ENCODE peak calls at places on chromosomes 12 and 14, in ten cellular contexts. One of them, this sample, is unnamed.

GRCh38 chr14:57987596-57988300 is 121.9 kb upstream of the SLC35F4 start:
- DNase-seq in HepG2: no peak
- DNase-seq in PC-9: no peak
- DNase-seq in stimulated activated CD4-positive, alpha-beta T cell treated with anti-CD3 and anti-CD28 coated beads, Interleukin-2, amount 100 ng/mL, for 48 hours: no peak
- DNase-seq in CD8-positive, alpha-beta T cell: no peak
- DNase-seq in cerebellar cortex: peak
- DNase-seq in H7: peak
- DNase-seq in activated CD8-positive, alpha-beta memory T cell treated with anti-CD3 and anti-CD28 coated beads, Interleukin-2, amount 50 U/mL, for 48 hours: no peak
- DNase-seq in AG09319: no peak
- DNase-seq in neuronal stem cell: no peak
- DNase-seq in this sample: no peak

GRCh38 chr12:106766393-106766826 is 8.1 kb upstream of the RIC8B start:
- DNase-seq in AG09319: no peak
- DNase-seq in stimulated activated CD4-positive, alpha-beta T cell treated with anti-CD3 and anti-CD28 coated beads, Interleukin-2, amount 100 ng/mL, for 48 hours: no peak
- DNase-seq in cerebellar cortex: peak
- DNase-seq in CD8-positive, alpha-beta T cell: no peak
- DNase-seq in activated CD8-positive, alpha-beta memory T cell treated with anti-CD3 and anti-CD28 coated beads, Interleukin-2, amount 50 U/mL, for 48 hours: no peak
- DNase-seq in HepG2: no peak
- DNase-seq in PC-9: no peak
- DNase-seq in H7: no peak
- DNase-seq in neuronal stem cell: no peak
- DNase-seq in this sample: no peak

GRCh38 chr12:56336361-56337167 is 2.1 kb upstream of the IL23A start:
- DNase-seq in H7: no peak
- DNase-seq in PC-9: no peak
- DNase-seq in stimulated activated CD4-positive, alpha-beta T cell treated with anti-CD3 and anti-CD28 coated beads, Interleukin-2, amount 100 ng/mL, for 48 hours: no peak
- DNase-seq in HepG2: no peak
- DNase-seq in CD8-positive, alpha-beta T cell: no peak
- DNase-seq in cerebellar cortex: no peak
- DNase-seq in neuronal stem cell: no peak
- DNase-seq in activated CD8-positive, alpha-beta memory T cell treated with anti-CD3 and anti-CD28 coated beads, Interleukin-2, amount 50 U/mL, for 48 hours: no peak
- DNase-seq in AG09319: no peak
- DNase-seq in this sample: no peak

GRCh38 chr12:115232455-115233156 is 548.6 kb upstream of the TBX3 start:
- DNase-seq in stimulated activated CD4-positive, alpha-beta T cell treated with anti-CD3 and anti-CD28 coated beads, Interleukin-2, amount 100 ng/mL, for 48 hours: no peak
- DNase-seq in neuronal stem cell: no peak
- DNase-seq in HepG2: no peak
- DNase-seq in PC-9: no peak
- DNase-seq in cerebellar cortex: no peak
- DNase-seq in activated CD8-positive, alpha-beta memory T cell treated with anti-CD3 and anti-CD28 coated beads, Interleukin-2, amount 50 U/mL, for 48 hours: no peak
- DNase-seq in H7: no peak
- DNase-seq in AG09319: no peak
- DNase-seq in CD8-positive, alpha-beta T cell: no peak
- DNase-seq in this sample: no peak

GRCh38 chr12:131153956-131154355 is 200.2 kb downstream of the ADGRD1 start:
- DNase-seq in AG09319: no peak
- DNase-seq in CD8-positive, alpha-beta T cell: no peak
- DNase-seq in cerebellar cortex: no peak
- DNase-seq in HepG2: no peak
- DNase-seq in PC-9: no peak
- DNase-seq in neuronal stem cell: no peak
- DNase-seq in activated CD8-positive, alpha-beta memory T cell treated with anti-CD3 and anti-CD28 coated beads, Interleukin-2, amount 50 U/mL, for 48 hours: no peak
- DNase-seq in stimulated activated CD4-positive, alpha-beta T cell treated with anti-CD3 and anti-CD28 coated beads, Interleukin-2, amount 100 ng/mL, for 48 hours: no peak
- DNase-seq in H7: no peak
- DNase-seq in this sample: no peak

GRCh38 chr14:97412933-97413574 is 615.9 kb downstream of the VRK1 start:
- DNase-seq in HepG2: no peak
- DNase-seq in PC-9: no peak
- DNase-seq in cerebellar cortex: no peak
- DNase-seq in stimulated activated CD4-positive, alpha-beta T cell treated with anti-CD3 and anti-CD28 coated beads, Interleukin-2, amount 100 ng/mL, for 48 hours: no peak
- DNase-seq in H7: no peak
- DNase-seq in activated CD8-positive, alpha-beta memory T cell treated with anti-CD3 and anti-CD28 coated beads, Interleukin-2, amount 50 U/mL, for 48 hours: no peak
- DNase-seq in neuronal stem cell: no peak
- DNase-seq in AG09319: no peak
- DNase-seq in CD8-positive, alpha-beta T cell: no peak
- DNase-seq in this sample: no peak

GRCh38 chr14:68690106-68690960 is 102.5 kb downstream of the ZFP36L1 start:
- DNase-seq in stimulated activated CD4-positive, alpha-beta T cell treated with anti-CD3 and anti-CD28 coated beads, Interleukin-2, amount 100 ng/mL, for 48 hours: no peak
- DNase-seq in HepG2: no peak
- DNase-seq in activated CD8-positive, alpha-beta memory T cell treated with anti-CD3 and anti-CD28 coated beads, Interleukin-2, amount 50 U/mL, for 48 hours: no peak
- DNase-seq in neuronal stem cell: no peak
- DNase-seq in cerebellar cortex: no peak
- DNase-seq in CD8-positive, alpha-beta T cell: no peak
- DNase-seq in PC-9: no peak
- DNase-seq in H7: no peak
- DNase-seq in AG09319: no peak
- DNase-seq in this sample: no peak

GRCh38 chr14:68569970-68570409 is 222.9 kb downstream of the ZFP36L1 start:
- DNase-seq in CD8-positive, alpha-beta T cell: no peak
- DNase-seq in stimulated activated CD4-positive, alpha-beta T cell treated with anti-CD3 and anti-CD28 coated beads, Interleukin-2, amount 100 ng/mL, for 48 hours: no peak
- DNase-seq in activated CD8-positive, alpha-beta memory T cell treated with anti-CD3 and anti-CD28 coated beads, Interleukin-2, amount 50 U/mL, for 48 hours: no peak
- DNase-seq in neuronal stem cell: no peak
- DNase-seq in PC-9: no peak
- DNase-seq in cerebellar cortex: no peak
- DNase-seq in HepG2: peak
- DNase-seq in H7: no peak
- DNase-seq in AG09319: no peak
- DNase-seq in this sample: no peak

GRCh38 chr12:15603461-15604085 is 185.6 kb downstream of the EPS8 start:
- DNase-seq in AG09319: no peak
- DNase-seq in neuronal stem cell: no peak
- DNase-seq in H7: no peak
- DNase-seq in HepG2: peak
- DNase-seq in stimulated activated CD4-positive, alpha-beta T cell treated with anti-CD3 and anti-CD28 coated beads, Interleukin-2, amount 100 ng/mL, for 48 hours: no peak
- DNase-seq in PC-9: no peak
- DNase-seq in cerebellar cortex: no peak
- DNase-seq in CD8-positive, alpha-beta T cell: no peak
- DNase-seq in activated CD8-positive, alpha-beta memory T cell treated with anti-CD3 and anti-CD28 coated beads, Interleukin-2, amount 50 U/mL, for 48 hours: no peak
- DNase-seq in this sample: no peak

This sample was measured in type B pancreatic cell.